ENCODE peak calls at places on chromosomes 3 and 15, in five cellular contexts. A is upper lobe of right lung, L is GM23248, D is lung, Y is AG04450. G is an unnamed sample.

GRCh38 chr3:12370758-12371157 is 81.9 kb downstream of the PPARG start:
- DNase-seq in Y (no peak), L (peak; percentile 42), D (no peak), A (no peak), G (no peak)

GRCh38 chr3:130395331-130395730 is 49.9 kb downstream of the COL6A5 start:
- DNase-seq in L (no peak), D (no peak), Y (no peak), A (no peak), G (no peak)

GRCh38 chr3:115212615-115213014 is 65.5 kb upstream of the ZBTB20 start:
- DNase-seq in Y (no peak), D (no peak), A (no peak), L (no peak), G (no peak)

GRCh38 chr3:38121451-38121831 is 15.5 kb downstream of the ACAA1 start:
- DNase-seq in D (no peak), A (no peak), L (no peak), Y (no peak), G (peak; percentile 69)

GRCh38 chr3:125231895-125232294 is 19.3 kb upstream of the SLC12A8 start:
- DNase-seq in L (peak; percentile 81), D (no peak), A (no peak), Y (peak; percentile 29), G (no peak)

GRCh38 chr15:92247649-92248242 is 145.9 kb upstream of the ST8SIA2 start:
- DNase-seq in Y (no peak), A (no peak), D (no peak), L (no peak), G (no peak)

GRCh38 chr3:81838455-81838854 is 77.0 kb upstream of the GBE1 start:
- DNase-seq in Y (no peak), A (no peak), D (no peak), L (no peak), G (no peak)

GRCh38 chr15:69623521-69624513 is 171.2 kb downstream of the RPLP1 start:
- DNase-seq in D (peak; percentile 9), L (peak; percentile 28), Y (no peak), A (no peak), G (no peak)

GRCh38 chr3:130825762-130826297 is 68.1 kb upstream of the ATP2C1 start:
- DNase-seq in A (no peak), Y (no peak), D (no peak), L (no peak), G (no peak)

GRCh38 chr3:51190827-51191226 is 194.3 kb upstream of the MANF start:
- DNase-seq in Y (no peak), D (no peak), L (no peak), A (no peak), G (no peak)

GRCh38 chr3:137075020-137075419 is 117.2 kb downstream of the IL20RB start:
- DNase-seq in A (no peak), D (no peak), Y (no peak), L (no peak), G (no peak)

GRCh38 chr15:39130556-39131379 is 450.1 kb upstream of the THBS1 start:
- DNase-seq in D (no peak), A (no peak), Y (no peak), L (peak; percentile 49), G (no peak)

GRCh38 chr15:95994418-95994817 is 336.1 kb upstream of the NR2F2 start:
- DNase-seq in D (no peak), Y (peak; percentile 37), A (no peak), L (peak; percentile 77), G (no peak)

GRCh38 chr3:44045476-44046275 is 196.0 kb upstream of the TOPAZ1 start:
- DNase-seq in L (no peak), Y (no peak), A (no peak), D (peak; percentile 45), G (peak; percentile 47)

GRCh38 chr3:194928831-194929594 is 243.3 kb downstream of the FAM43A start:
- DNase-seq in D (peak; percentile 29), L (no peak), Y (no peak), A (no peak), G (no peak)

GRCh38 chr15:62554164-62554563 is 389.1 kb upstream of the C2CD4B start:
- DNase-seq in D (no peak), Y (no peak), A (no peak), L (no peak), G (no peak)

GRCh38 chr15:98937413-98938104 is 70.0 kb downstream of the PGPEP1L start:
- DNase-seq in D (no peak), Y (no peak), A (no peak), L (no peak), G (no peak)

GRCh38 chr3:63864008-63864871 is 573 bp downstream of the ATXN7 start:
- DNase-seq in Y (no peak), D (peak; percentile 36), A (peak; percentile 77), L (peak; percentile 55), G (peak; percentile 45)

GRCh38 chr15:20340331-20340811 is 201.2 kb downstream of the GOLGA6L6 start:
- DNase-seq in D (peak; percentile 64), L (no peak), A (peak; percentile 90), Y (no peak), G (peak; percentile 83)

GRCh38 chr3:187955076-187955952 is 198.6 kb upstream of the LPP start:
- DNase-seq in A (no peak), L (peak; percentile 90), D (no peak), Y (peak; percentile 65), G (no peak)

GRCh38 chr3:42819351-42819965 is 10.2 kb downstream of the ACKR2 start:
- DNase-seq in L (no peak), D (no peak), Y (no peak), A (no peak), G (peak; percentile 53)

GRCh38 chr15:88397506-88397905 is 69.7 kb downstream of the MRPL46 start:
- DNase-seq in A (no peak), Y (no peak), L (no peak), D (no peak), G (no peak)

GRCh38 chr3:186902154-186902553 is 28.2 kb upstream of the ST6GAL1 start:
- DNase-seq in D (no peak), Y (no peak), L (no peak), A (no peak), G (no peak)

GRCh38 chr3:40191850-40192448 is 117.6 kb upstream of the EIF1B start:
- DNase-seq in L (peak; percentile 55), Y (peak; percentile 10), D (peak; percentile 64), A (no peak), G (peak; percentile 76)

GRCh38 chr3:143727391-143727790 is 120.9 kb downstream of the SLC9A9 start:
- DNase-seq in A (no peak), L (peak; percentile 65), D (no peak), Y (no peak), G (no peak)

GRCh38 chr15:61038387-61038786 is 190.7 kb downstream of the RORA start:
- DNase-seq in L (peak; percentile 26), Y (no peak), A (no peak), D (no peak), G (no peak)

GRCh38 chr15:96341465-96342142 is 11.1 kb downstream of the NR2F2 start:
- DNase-seq in A (no peak), D (peak; percentile 25), L (no peak), Y (no peak), G (no peak)

GRCh38 chr3:152941825-152942224 is 106.9 kb downstream of the P2RY1 start:
- DNase-seq in D (no peak), L (no peak), Y (no peak), A (no peak), G (no peak)

GRCh38 chr3:67609709-67610108 is 44.7 kb downstream of the SUCLG2 start:
- DNase-seq in D (no peak), A (no peak), Y (no peak), L (no peak), G (no peak)

GRCh38 chr15:45871121-45871855 is 236.5 kb downstream of the SQOR start:
- DNase-seq in L (no peak), D (no peak), A (no peak), Y (no peak), G (no peak)

GRCh38 chr3:58009026-58009748 is 965 bp downstream of the FLNB start:
- DNase-seq in A (peak; percentile 70), L (peak; percentile 51), Y (no peak), D (peak; percentile 41), G (peak; percentile 62)

GRCh38 chr3:150150633-150151032 is 179.9 kb upstream of the PFN2 start:
- DNase-seq in L (peak; percentile 61), A (no peak), D (no peak), Y (no peak), G (no peak)

DNA sequence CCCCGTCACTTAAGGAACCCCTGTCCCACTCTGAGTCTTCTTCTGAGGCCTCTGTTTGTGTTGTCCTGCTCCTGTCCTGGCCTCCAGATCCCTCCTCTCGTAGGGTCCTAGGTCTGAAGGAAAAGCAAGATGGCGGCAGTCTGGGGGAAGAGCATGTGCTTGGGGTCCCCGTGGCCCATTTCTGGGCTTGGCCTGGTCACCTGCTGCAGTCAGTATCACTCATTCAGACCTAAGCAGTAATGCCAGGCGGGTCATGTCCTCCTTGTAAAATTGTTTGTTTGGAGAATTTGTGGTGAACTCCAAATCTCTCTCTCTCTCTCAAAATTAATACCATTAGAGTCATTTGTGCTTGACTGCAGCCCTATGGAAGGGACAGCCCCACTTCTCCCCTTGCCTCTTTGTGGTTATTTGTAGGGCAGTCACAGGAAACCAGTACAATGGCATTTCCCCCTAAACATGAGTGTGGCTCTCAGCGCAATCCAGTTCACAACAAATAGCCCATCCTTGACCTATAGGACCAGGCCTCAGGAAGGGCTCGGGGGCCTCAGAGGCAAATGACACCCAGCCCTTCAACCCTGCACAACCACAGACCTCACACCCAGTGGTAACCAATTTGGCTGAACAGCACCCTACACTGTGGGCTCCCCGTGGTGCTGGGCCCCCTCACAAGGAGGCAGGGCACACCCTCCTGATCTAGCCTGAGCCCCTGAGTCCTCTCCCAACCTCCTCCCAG is 173.5 kb downstream of the OR4M2 start:
- DNase-seq in L (no peak), A (no peak), D (no peak), Y (no peak), G (no peak)
- H3K9me3 ChIP-seq in L (no peaks in the 10 kb centered on the region), A (no peaks in the 10 kb centered on the region), D (no peaks in the 10 kb centered on the region), Y (peaks cover 82% of the 10 kb centered on the region), G (no peaks in the 10 kb centered on the region)

GRCh38 chr3:30578986-30579579 is 27.3 kb upstream of the TGFBR2 start:
- DNase-seq in A (no peak), Y (no peak), L (no peak), D (no peak), G (no peak)
- H3K27ac ChIP-seq in A (no peak overlapping the region), Y (no peak overlapping the region), L (peak overlapping the region; percentile 83), D (no peak overlapping the region), G (no peak overlapping the region)

DNA sequence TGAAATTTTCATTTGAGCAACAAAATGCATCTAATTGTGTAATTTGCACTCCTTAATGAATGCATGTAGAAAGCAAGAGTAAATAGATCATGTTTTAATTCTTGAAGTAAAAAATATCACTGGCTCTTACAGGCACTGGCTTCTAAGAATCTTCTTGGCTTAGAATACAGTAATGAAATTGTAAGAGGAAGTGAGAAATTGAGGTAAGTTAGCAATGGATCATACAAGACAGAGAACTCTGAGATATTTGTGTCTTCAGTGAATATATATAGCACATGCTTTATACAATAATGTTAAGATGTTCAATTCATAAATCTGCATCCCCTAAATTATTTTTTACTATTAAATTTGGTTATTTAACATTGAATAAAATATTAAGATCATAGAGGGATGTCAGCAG is 465.0 kb downstream of the CNTN3 start:
- DNase-seq in A (no peak), D (no peak), Y (no peak), L (no peak), G (no peak)
- H3K9me3 ChIP-seq in A (no peaks in the 10 kb centered on the region), D (no peaks in the 10 kb centered on the region), Y (no peaks in the 10 kb centered on the region), L (no peaks in the 10 kb centered on the region), G (no peaks in the 10 kb centered on the region)

DNA sequence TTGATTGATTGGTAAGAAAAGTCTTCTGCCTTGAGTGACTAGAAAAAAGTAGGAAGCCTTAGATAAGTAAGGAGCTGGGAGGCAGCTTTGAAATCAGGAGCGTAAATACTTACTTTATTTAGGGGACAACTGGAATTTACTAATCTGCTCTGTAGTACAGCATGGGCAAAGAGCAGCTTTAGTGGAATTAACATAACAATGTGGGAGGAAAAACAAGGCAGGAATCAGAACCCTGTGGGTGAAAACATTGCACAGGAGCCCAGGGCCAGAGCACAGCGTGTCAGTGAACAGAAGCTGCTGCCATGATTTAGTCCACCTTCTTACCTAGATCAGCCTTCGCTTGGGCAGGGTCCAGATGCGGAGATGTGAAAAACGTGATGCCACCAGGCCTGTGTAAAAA is 14.6 kb downstream of the FMN1 start:
- DNase-seq in L (no peak), A (no peak), D (no peak), Y (no peak), G (no peak)
- H3K27ac ChIP-seq in L (no peak overlapping the region), A (no peak overlapping the region), D (no peak overlapping the region), Y (no peak overlapping the region), G (no peak overlapping the region)

G was measured in pancreas.